ENCODE peak calls at places on chromosome 21, in five cellular contexts. L is aorta, A is M059J, W is amygdala, Y is PC-3. J is an unnamed sample.

GRCh38 chr21:25700741-25701140 is 34.0 kb downstream of the ATP5PF start:
- DNase-seq in L (no peak), W (no peak), Y (peak), A (peak), J (no peak)

GRCh38 chr21:43372663-43373386 is 54.1 kb downstream of the SIK1 start:
- DNase-seq in Y (peak), W (no peak), L (peak), A (peak), J (no peak)

GRCh38 chr21:44390886-44391285 is 37.5 kb downstream of the TRPM2 start:
- DNase-seq in Y (no peak), A (no peak), L (peak), W (no peak), J (no peak)

GRCh38 chr21:33069994-33070811 is at the start of gene OLIG1:
- DNase-seq in L (no peak), A (peak), Y (peak), W (peak), J (no peak)

GRCh38 chr21:26659181-26659580 is 86.1 kb upstream of the CYYR1 start:
- DNase-seq in L (no peak), A (no peak), Y (no peak), W (no peak), J (no peak)

GRCh38 chr21:45414396-45415187 is 9.6 kb downstream of the COL18A1 start:
- DNase-seq in W (no peak), A (no peak), Y (no peak), L (peak), J (no peak)

GRCh38 chr21:29741761-29742160 is 198.0 kb downstream of the GRIK1 start:
- DNase-seq in W (no peak), Y (no peak), L (no peak), A (no peak), J (no peak)

GRCh38 chr21:41953831-41954653 is at the start of gene C2CD2:
- DNase-seq in L (peak), Y (peak), A (peak), W (no peak), J (no peak)

GRCh38 chr21:33403786-33404571 is 766 bp downstream of the IFNGR2 start:
- DNase-seq in L (peak), W (peak), Y (peak), A (peak), J (peak)

GRCh38 chr21:45289655-45290515 is 2.2 kb upstream of the POFUT2 start:
- DNase-seq in L (no peak), Y (peak), W (no peak), A (peak), J (peak)

GRCh38 chr21:42174173-42174572 is 44.8 kb upstream of the ABCG1 start:
- DNase-seq in A (no peak), W (no peak), Y (no peak), L (no peak), J (no peak)

GRCh38 chr21:35920428-35920827 is 139.9 kb downstream of the SETD4 start:
- DNase-seq in W (no peak), Y (no peak), A (no peak), L (no peak), J (no peak)

GRCh38 chr21:21714396-21714795 is 716.2 kb downstream of the NCAM2 start:
- DNase-seq in L (no peak), A (peak), Y (peak), W (no peak), J (no peak)

GRCh38 chr21:46156678-46157077 is 1.3 kb upstream of the FTCD start:
- DNase-seq in A (no peak), Y (no peak), W (no peak), L (peak), J (peak)

GRCh38 chr21:43287974-43288755 is 119.4 kb downstream of the CRYAA start:
- DNase-seq in W (no peak), A (no peak), Y (peak), L (peak), J (no peak)

GRCh38 chr21:28554660-28555475 is 437.8 kb downstream of the LTN1 start:
- DNase-seq in Y (no peak), A (peak), W (no peak), L (no peak), J (no peak)

GRCh38 chr21:23524685-23525084 is 2082.6 kb downstream of the MRPL39 start:
- DNase-seq in Y (no peak), W (no peak), A (no peak), L (no peak), J (no peak)

GRCh38 chr21:44637018-44637850 is at the start of gene KRTAP10-10:
- DNase-seq in W (no peak), A (no peak), L (no peak), Y (no peak), J (no peak)

GRCh38 chr21:28111151-28111619 is 881.5 kb downstream of the LTN1 start:
- DNase-seq in A (peak), L (peak), Y (no peak), W (no peak), J (peak)

GRCh38 chr21:28337319-28337718 is 655.4 kb downstream of the LTN1 start:
- DNase-seq in Y (peak), W (no peak), A (peak), L (no peak), J (no peak)

GRCh38 chr21:32134441-32135159 is 144.2 kb downstream of the MIS18A start:
- DNase-seq in W (no peak), L (no peak), Y (no peak), A (no peak), J (no peak)